ENCODE peak calls at places on chromosomes 4 and X, in ten cellular contexts. One of them, this sample, is unnamed.

GRCh38 chr4:94399721-94400120 is 52.0 kb upstream of the PDLIM5 start:
- DNase-seq in left colon: no peak
- DNase-seq in activated gamma-delta T cell treated with Interleukin-2 at 50 U/mL for 16 hours: no peak
- DNase-seq in Right ventricle myocardium inferior: no peak
- DNase-seq in WERI-Rb-1: no peak
- DNase-seq in GM23248: no peak
- DNase-seq in fibroblast of mammary gland: no peak
- DNase-seq in OCI-LY7: no peak
- DNase-seq in D341Med: no peak
- DNase-seq in activated CD8-positive, alpha-beta T cell treated with anti-CD3 and anti-CD28 coated beads for 36 hours: no peak
- DNase-seq in this sample: no peak

GRCh38 chr4:24659241-24659961 is 75.0 kb upstream of the DHX15 start:
- DNase-seq in WERI-Rb-1: no peak
- DNase-seq in activated gamma-delta T cell treated with Interleukin-2 at 50 U/mL for 16 hours: no peak
- DNase-seq in activated CD8-positive, alpha-beta T cell treated with anti-CD3 and anti-CD28 coated beads for 36 hours: no peak
- DNase-seq in OCI-LY7: no peak
- DNase-seq in GM23248: peak
- DNase-seq in D341Med: no peak
- DNase-seq in left colon: no peak
- DNase-seq in fibroblast of mammary gland: no peak
- DNase-seq in Right ventricle myocardium inferior: no peak
- DNase-seq in this sample: peak

GRCh38 chr4:118776166-118776954 is 59.6 kb downstream of the SEC24D start:
- DNase-seq in WERI-Rb-1: no peak
- DNase-seq in Right ventricle myocardium inferior: no peak
- DNase-seq in OCI-LY7: no peak
- DNase-seq in activated gamma-delta T cell treated with Interleukin-2 at 50 U/mL for 16 hours: no peak
- DNase-seq in fibroblast of mammary gland: peak
- DNase-seq in activated CD8-positive, alpha-beta T cell treated with anti-CD3 and anti-CD28 coated beads for 36 hours: no peak
- DNase-seq in GM23248: peak
- DNase-seq in D341Med: no peak
- DNase-seq in left colon: no peak
- DNase-seq in this sample: no peak

GRCh38 chr4:158741622-158742021 is 18.4 kb upstream of the PPID start:
- DNase-seq in Right ventricle myocardium inferior: no peak
- DNase-seq in fibroblast of mammary gland: no peak
- DNase-seq in OCI-LY7: no peak
- DNase-seq in activated CD8-positive, alpha-beta T cell treated with anti-CD3 and anti-CD28 coated beads for 36 hours: no peak
- DNase-seq in GM23248: no peak
- DNase-seq in D341Med: no peak
- DNase-seq in activated gamma-delta T cell treated with Interleukin-2 at 50 U/mL for 16 hours: no peak
- DNase-seq in WERI-Rb-1: no peak
- DNase-seq in left colon: no peak
- DNase-seq in this sample: no peak

GRCh38 chr4:39814403-39815185 is 116.7 kb downstream of the UBE2K start:
- DNase-seq in fibroblast of mammary gland: peak
- DNase-seq in Right ventricle myocardium inferior: no peak
- DNase-seq in left colon: no peak
- DNase-seq in OCI-LY7: peak
- DNase-seq in GM23248: peak
- DNase-seq in D341Med: no peak
- DNase-seq in activated CD8-positive, alpha-beta T cell treated with anti-CD3 and anti-CD28 coated beads for 36 hours: peak
- DNase-seq in activated gamma-delta T cell treated with Interleukin-2 at 50 U/mL for 16 hours: peak
- DNase-seq in WERI-Rb-1: no peak
- DNase-seq in this sample: peak

GRCh38 chr4:59247032-59247431 is 1953.1 kb upstream of the ADGRL3 start:
- DNase-seq in OCI-LY7: peak
- DNase-seq in left colon: no peak
- DNase-seq in Right ventricle myocardium inferior: no peak
- DNase-seq in fibroblast of mammary gland: no peak
- DNase-seq in activated CD8-positive, alpha-beta T cell treated with anti-CD3 and anti-CD28 coated beads for 36 hours: no peak
- DNase-seq in D341Med: no peak
- DNase-seq in GM23248: peak
- DNase-seq in activated gamma-delta T cell treated with Interleukin-2 at 50 U/mL for 16 hours: no peak
- DNase-seq in WERI-Rb-1: no peak
- DNase-seq in this sample: no peak

GRCh38 chr4:103484521-103484920 is 235.3 kb downstream of the TACR3 start:
- DNase-seq in WERI-Rb-1: no peak
- DNase-seq in Right ventricle myocardium inferior: no peak
- DNase-seq in D341Med: no peak
- DNase-seq in GM23248: no peak
- DNase-seq in activated gamma-delta T cell treated with Interleukin-2 at 50 U/mL for 16 hours: no peak
- DNase-seq in OCI-LY7: no peak
- DNase-seq in left colon: no peak
- DNase-seq in fibroblast of mammary gland: no peak
- DNase-seq in activated CD8-positive, alpha-beta T cell treated with anti-CD3 and anti-CD28 coated beads for 36 hours: no peak
- DNase-seq in this sample: no peak

GRCh38 chr4:80266902-80267380 is 477 bp downstream of the FGF5 start:
- DNase-seq in fibroblast of mammary gland: peak
- DNase-seq in activated gamma-delta T cell treated with Interleukin-2 at 50 U/mL for 16 hours: no peak
- DNase-seq in OCI-LY7: no peak
- DNase-seq in D341Med: peak
- DNase-seq in Right ventricle myocardium inferior: no peak
- DNase-seq in WERI-Rb-1: peak
- DNase-seq in activated CD8-positive, alpha-beta T cell treated with anti-CD3 and anti-CD28 coated beads for 36 hours: no peak
- DNase-seq in GM23248: peak
- DNase-seq in left colon: no peak
- DNase-seq in this sample: no peak

GRCh38 chrX:117458243-117458968 is 658.2 kb downstream of the KLHL13 start:
- DNase-seq in GM23248: no peak
- DNase-seq in WERI-Rb-1: no peak
- DNase-seq in left colon: no peak
- DNase-seq in activated gamma-delta T cell treated with Interleukin-2 at 50 U/mL for 16 hours: no peak
- DNase-seq in D341Med: no peak
- DNase-seq in fibroblast of mammary gland: no peak
- DNase-seq in Right ventricle myocardium inferior: no peak
- DNase-seq in OCI-LY7: no peak
- DNase-seq in activated CD8-positive, alpha-beta T cell treated with anti-CD3 and anti-CD28 coated beads for 36 hours: no peak
- DNase-seq in this sample: no peak

GRCh38 chrX:13716905-13717304 is 17.5 kb downstream of the TRAPPC2 start:
- DNase-seq in activated gamma-delta T cell treated with Interleukin-2 at 50 U/mL for 16 hours: peak
- DNase-seq in activated CD8-positive, alpha-beta T cell treated with anti-CD3 and anti-CD28 coated beads for 36 hours: peak
- DNase-seq in WERI-Rb-1: no peak
- DNase-seq in D341Med: no peak
- DNase-seq in OCI-LY7: no peak
- DNase-seq in fibroblast of mammary gland: no peak
- DNase-seq in left colon: no peak
- DNase-seq in Right ventricle myocardium inferior: no peak
- DNase-seq in GM23248: no peak
- DNase-seq in this sample: no peak

GRCh38 chr4:153950100-153950979 is 161.5 kb upstream of the SFRP2 start:
- DNase-seq in Right ventricle myocardium inferior: no peak
- DNase-seq in fibroblast of mammary gland: no peak
- DNase-seq in activated CD8-positive, alpha-beta T cell treated with anti-CD3 and anti-CD28 coated beads for 36 hours: peak
- DNase-seq in left colon: peak
- DNase-seq in GM23248: no peak
- DNase-seq in activated gamma-delta T cell treated with Interleukin-2 at 50 U/mL for 16 hours: no peak
- DNase-seq in OCI-LY7: no peak
- DNase-seq in WERI-Rb-1: no peak
- DNase-seq in D341Med: no peak
- DNase-seq in this sample: peak

GRCh38 chr4:108744307-108744706 is 18.5 kb downstream of the ETNPPL start:
- DNase-seq in activated CD8-positive, alpha-beta T cell treated with anti-CD3 and anti-CD28 coated beads for 36 hours: no peak
- DNase-seq in D341Med: no peak
- DNase-seq in GM23248: no peak
- DNase-seq in fibroblast of mammary gland: peak
- DNase-seq in activated gamma-delta T cell treated with Interleukin-2 at 50 U/mL for 16 hours: no peak
- DNase-seq in Right ventricle myocardium inferior: no peak
- DNase-seq in OCI-LY7: no peak
- DNase-seq in WERI-Rb-1: no peak
- DNase-seq in left colon: no peak
- DNase-seq in this sample: no peak

GRCh38 chr4:55931833-55932232 is 16.9 kb upstream of the CEP135 start:
- DNase-seq in left colon: no peak
- DNase-seq in D341Med: no peak
- DNase-seq in GM23248: peak
- DNase-seq in OCI-LY7: no peak
- DNase-seq in Right ventricle myocardium inferior: no peak
- DNase-seq in activated CD8-positive, alpha-beta T cell treated with anti-CD3 and anti-CD28 coated beads for 36 hours: no peak
- DNase-seq in activated gamma-delta T cell treated with Interleukin-2 at 50 U/mL for 16 hours: no peak
- DNase-seq in WERI-Rb-1: no peak
- DNase-seq in fibroblast of mammary gland: peak
- DNase-seq in this sample: no peak

GRCh38 chrX:149003863-149004660 is 501.0 kb downstream of the IDS start:
- DNase-seq in left colon: no peak
- DNase-seq in activated CD8-positive, alpha-beta T cell treated with anti-CD3 and anti-CD28 coated beads for 36 hours: no peak
- DNase-seq in fibroblast of mammary gland: no peak
- DNase-seq in Right ventricle myocardium inferior: no peak
- DNase-seq in D341Med: no peak
- DNase-seq in WERI-Rb-1: no peak
- DNase-seq in activated gamma-delta T cell treated with Interleukin-2 at 50 U/mL for 16 hours: no peak
- DNase-seq in GM23248: no peak
- DNase-seq in OCI-LY7: no peak
- DNase-seq in this sample: no peak

GRCh38 chr4:164819366-164819765 is 57.6 kb upstream of the APELA start:
- DNase-seq in Right ventricle myocardium inferior: no peak
- DNase-seq in OCI-LY7: no peak
- DNase-seq in fibroblast of mammary gland: no peak
- DNase-seq in activated CD8-positive, alpha-beta T cell treated with anti-CD3 and anti-CD28 coated beads for 36 hours: no peak
- DNase-seq in activated gamma-delta T cell treated with Interleukin-2 at 50 U/mL for 16 hours: no peak
- DNase-seq in D341Med: no peak
- DNase-seq in GM23248: no peak
- DNase-seq in WERI-Rb-1: no peak
- DNase-seq in left colon: no peak
- DNase-seq in this sample: no peak

GRCh38 chr4:7428261-7429068 is 6.3 kb downstream of the PSAPL1 start:
- DNase-seq in GM23248: no peak
- DNase-seq in activated gamma-delta T cell treated with Interleukin-2 at 50 U/mL for 16 hours: peak
- DNase-seq in Right ventricle myocardium inferior: peak
- DNase-seq in left colon: no peak
- DNase-seq in fibroblast of mammary gland: no peak
- DNase-seq in activated CD8-positive, alpha-beta T cell treated with anti-CD3 and anti-CD28 coated beads for 36 hours: no peak
- DNase-seq in OCI-LY7: no peak
- DNase-seq in WERI-Rb-1: peak
- DNase-seq in D341Med: no peak
- DNase-seq in this sample: no peak

GRCh38 chr4:75953509-75953908 is 12.7 kb upstream of the NAAA start:
- DNase-seq in activated gamma-delta T cell treated with Interleukin-2 at 50 U/mL for 16 hours: no peak
- DNase-seq in OCI-LY7: no peak
- DNase-seq in left colon: no peak
- DNase-seq in activated CD8-positive, alpha-beta T cell treated with anti-CD3 and anti-CD28 coated beads for 36 hours: no peak
- DNase-seq in fibroblast of mammary gland: no peak
- DNase-seq in D341Med: no peak
- DNase-seq in Right ventricle myocardium inferior: no peak
- DNase-seq in WERI-Rb-1: no peak
- DNase-seq in GM23248: no peak
- DNase-seq in this sample: no peak

GRCh38 chrX:12567857-12568256 is 223.4 kb upstream of the PRPS2 start:
- DNase-seq in OCI-LY7: peak
- DNase-seq in Right ventricle myocardium inferior: no peak
- DNase-seq in fibroblast of mammary gland: peak
- DNase-seq in GM23248: peak
- DNase-seq in activated gamma-delta T cell treated with Interleukin-2 at 50 U/mL for 16 hours: no peak
- DNase-seq in WERI-Rb-1: no peak
- DNase-seq in D341Med: peak
- DNase-seq in left colon: no peak
- DNase-seq in activated CD8-positive, alpha-beta T cell treated with anti-CD3 and anti-CD28 coated beads for 36 hours: no peak
- DNase-seq in this sample: no peak

GRCh38 chr4:183636923-183637322 is 22.1 kb downstream of the RWDD4 start:
- DNase-seq in GM23248: peak
- DNase-seq in D341Med: no peak
- DNase-seq in left colon: peak
- DNase-seq in WERI-Rb-1: no peak
- DNase-seq in activated CD8-positive, alpha-beta T cell treated with anti-CD3 and anti-CD28 coated beads for 36 hours: no peak
- DNase-seq in OCI-LY7: no peak
- DNase-seq in fibroblast of mammary gland: no peak
- DNase-seq in Right ventricle myocardium inferior: no peak
- DNase-seq in activated gamma-delta T cell treated with Interleukin-2 at 50 U/mL for 16 hours: no peak
- DNase-seq in this sample: no peak

GRCh38 chrX:9062621-9063020 is 28.7 kb upstream of the FAM9B start:
- DNase-seq in WERI-Rb-1: peak
- DNase-seq in fibroblast of mammary gland: no peak
- DNase-seq in Right ventricle myocardium inferior: no peak
- DNase-seq in D341Med: no peak
- DNase-seq in activated CD8-positive, alpha-beta T cell treated with anti-CD3 and anti-CD28 coated beads for 36 hours: no peak
- DNase-seq in GM23248: no peak
- DNase-seq in left colon: no peak
- DNase-seq in OCI-LY7: no peak
- DNase-seq in activated gamma-delta T cell treated with Interleukin-2 at 50 U/mL for 16 hours: no peak
- DNase-seq in this sample: no peak

GRCh38 chrX:57918750-57919436 is 8.6 kb upstream of the ZXDA start:
- DNase-seq in activated CD8-positive, alpha-beta T cell treated with anti-CD3 and anti-CD28 coated beads for 36 hours: peak
- DNase-seq in Right ventricle myocardium inferior: no peak
- DNase-seq in fibroblast of mammary gland: peak
- DNase-seq in WERI-Rb-1: no peak
- DNase-seq in activated gamma-delta T cell treated with Interleukin-2 at 50 U/mL for 16 hours: no peak
- DNase-seq in OCI-LY7: peak
- DNase-seq in D341Med: no peak
- DNase-seq in GM23248: peak
- DNase-seq in left colon: peak
- DNase-seq in this sample: peak

GRCh38 chr4:23937173-23937572 is 47.3 kb upstream of the PPARGC1A start:
- DNase-seq in Right ventricle myocardium inferior: no peak
- DNase-seq in activated CD8-positive, alpha-beta T cell treated with anti-CD3 and anti-CD28 coated beads for 36 hours: no peak
- DNase-seq in activated gamma-delta T cell treated with Interleukin-2 at 50 U/mL for 16 hours: no peak
- DNase-seq in WERI-Rb-1: no peak
- DNase-seq in D341Med: no peak
- DNase-seq in fibroblast of mammary gland: peak
- DNase-seq in GM23248: peak
- DNase-seq in OCI-LY7: no peak
- DNase-seq in left colon: no peak
- DNase-seq in this sample: no peak

GRCh38 chr4:89158884-89159503 is 47.7 kb downstream of the TIGD2 start:
- DNase-seq in fibroblast of mammary gland: peak
- DNase-seq in left colon: no peak
- DNase-seq in OCI-LY7: peak
- DNase-seq in activated CD8-positive, alpha-beta T cell treated with anti-CD3 and anti-CD28 coated beads for 36 hours: no peak
- DNase-seq in activated gamma-delta T cell treated with Interleukin-2 at 50 U/mL for 16 hours: no peak
- DNase-seq in Right ventricle myocardium inferior: no peak
- DNase-seq in GM23248: peak
- DNase-seq in D341Med: peak
- DNase-seq in WERI-Rb-1: no peak
- DNase-seq in this sample: peak

GRCh38 chr4:10108818-10109783 is 7.5 kb downstream of the WDR1 start:
- DNase-seq in fibroblast of mammary gland: peak
- DNase-seq in WERI-Rb-1: no peak
- DNase-seq in D341Med: no peak
- DNase-seq in activated CD8-positive, alpha-beta T cell treated with anti-CD3 and anti-CD28 coated beads for 36 hours: peak
- DNase-seq in OCI-LY7: no peak
- DNase-seq in GM23248: peak
- DNase-seq in left colon: no peak
- DNase-seq in Right ventricle myocardium inferior: peak
- DNase-seq in activated gamma-delta T cell treated with Interleukin-2 at 50 U/mL for 16 hours: peak
- DNase-seq in this sample: no peak

GRCh38 chrX:103063191-103063845 is 653 bp downstream of the BEX1 start:
- DNase-seq in fibroblast of mammary gland: peak
- DNase-seq in WERI-Rb-1: peak
- DNase-seq in Right ventricle myocardium inferior: no peak
- DNase-seq in left colon: no peak
- DNase-seq in OCI-LY7: no peak
- DNase-seq in activated CD8-positive, alpha-beta T cell treated with anti-CD3 and anti-CD28 coated beads for 36 hours: peak
- DNase-seq in activated gamma-delta T cell treated with Interleukin-2 at 50 U/mL for 16 hours: no peak
- DNase-seq in GM23248: peak
- DNase-seq in D341Med: peak
- DNase-seq in this sample: peak

GRCh38 chrX:118971552-118971951 is 2.9 kb upstream of the LONRF3 start:
- DNase-seq in activated CD8-positive, alpha-beta T cell treated with anti-CD3 and anti-CD28 coated beads for 36 hours: no peak
- DNase-seq in fibroblast of mammary gland: no peak
- DNase-seq in activated gamma-delta T cell treated with Interleukin-2 at 50 U/mL for 16 hours: no peak
- DNase-seq in left colon: no peak
- DNase-seq in D341Med: no peak
- DNase-seq in GM23248: no peak
- DNase-seq in Right ventricle myocardium inferior: no peak
- DNase-seq in WERI-Rb-1: no peak
- DNase-seq in OCI-LY7: no peak
- DNase-seq in this sample: no peak

GRCh38 chr4:170139764-170140163 is 50.0 kb upstream of the AADAT start:
- DNase-seq in WERI-Rb-1: no peak
- DNase-seq in Right ventricle myocardium inferior: no peak
- DNase-seq in activated CD8-positive, alpha-beta T cell treated with anti-CD3 and anti-CD28 coated beads for 36 hours: no peak
- DNase-seq in OCI-LY7: no peak
- DNase-seq in fibroblast of mammary gland: peak
- DNase-seq in D341Med: no peak
- DNase-seq in left colon: no peak
- DNase-seq in GM23248: peak
- DNase-seq in activated gamma-delta T cell treated with Interleukin-2 at 50 U/mL for 16 hours: no peak
- DNase-seq in this sample: no peak

GRCh38 chr4:112214397-112215264 is 17.0 kb upstream of the AP1AR start:
- DNase-seq in OCI-LY7: peak
- DNase-seq in Right ventricle myocardium inferior: no peak
- DNase-seq in left colon: no peak
- DNase-seq in activated CD8-positive, alpha-beta T cell treated with anti-CD3 and anti-CD28 coated beads for 36 hours: no peak
- DNase-seq in WERI-Rb-1: no peak
- DNase-seq in GM23248: peak
- DNase-seq in fibroblast of mammary gland: peak
- DNase-seq in D341Med: peak
- DNase-seq in activated gamma-delta T cell treated with Interleukin-2 at 50 U/mL for 16 hours: no peak
- DNase-seq in this sample: peak

This sample was measured in Caki2.